ENCODE peak calls at places on chromosome 16, in six cellular contexts. Y, G, F, V, R and Q are unnamed samples.

GRCh38 chr16:6066601-6067000 is 969.0 kb upstream of the EEF2KMT start:
- DNase-seq in Y (no peak), G (no peak), F (no peak), V (no peak), R (no peak), Q (no peak)

GRCh38 chr16:17001471-17001870 is 469.3 kb downstream of the XYLT1 start:
- DNase-seq in Y (no peak), G (no peak), F (no peak), V (no peak), R (no peak), Q (no peak)

GRCh38 chr16:69035375-69035774 is 70.1 kb upstream of the HAS3 start:
- DNase-seq in Y (no peak), G (no peak), F (no peak), V (no peak), R (no peak), Q (no peak)

GRCh38 chr16:27446721-27447120 is 44.7 kb downstream of the IL21R start:
- DNase-seq in Y (no peak), G (no peak), F (no peak), V (peak; percentile 45), R (no peak), Q (no peak)

GRCh38 chr16:10269632-10270031 is 87.4 kb upstream of the GRIN2A start:
- DNase-seq in Y (no peak), G (no peak), F (no peak), V (no peak), R (no peak), Q (no peak)

GRCh38 chr16:68286153-68287074 is 22.1 kb downstream of the SLC7A6 start:
- DNase-seq in Y (no peak), G (no peak), F (no peak), V (no peak), R (no peak), Q (no peak)

GRCh38 chr16:67249178-67249759 is 490 bp downstream of the SLC9A5 start:
- DNase-seq in Y (no peak), G (no peak), F (no peak), V (no peak), R (no peak), Q (no peak)

GRCh38 chr16:31880322-31880979 is 6.8 kb downstream of the ZNF267 start:
- DNase-seq in Y (peak; percentile 58), G (no peak), F (no peak), V (no peak), R (no peak), Q (no peak)

GRCh38 chr16:23527961-23528634 is 17.8 kb upstream of the GGA2 start:
- DNase-seq in Y (no peak), G (no peak), F (peak; percentile 52), V (no peak), R (no peak), Q (no peak)

GRCh38 chr16:49713770-49714169 is 142.1 kb downstream of the ZNF423 start:
- DNase-seq in Y (no peak), G (no peak), F (no peak), V (no peak), R (no peak), Q (no peak)

GRCh38 chr16:65600629-65601028 is 478.8 kb upstream of the CDH11 start:
- DNase-seq in Y (no peak), G (no peak), F (no peak), V (no peak), R (no peak), Q (no peak)

GRCh38 chr16:9901-10665 is 43.3 kb downstream of the POLR3K start:
- DNase-seq in Y (no peak), G (no peak), F (no peak), V (peak; percentile 52), R (no peak), Q (no peak)

GRCh38 chr16:86117756-86118155 is 218.8 kb downstream of the IRF8 start:
- DNase-seq in Y (no peak), G (no peak), F (no peak), V (no peak), R (no peak), Q (no peak)

GRCh38 chr16:49773534-49774486 is 82.1 kb downstream of the ZNF423 start:
- DNase-seq in Y (no peak), G (no peak), F (no peak), V (no peak), R (no peak), Q (no peak)

GRCh38 chr16:75079346-75079926 is 37.1 kb downstream of the LDHD start:
- DNase-seq in Y (no peak), G (no peak), F (no peak), V (no peak), R (no peak), Q (no peak)

GRCh38 chr16:84042879-84043485 is 387 bp upstream of the SLC38A8 start:
- DNase-seq in Y (no peak), G (no peak), F (no peak), V (peak; percentile 38), R (no peak), Q (no peak)

GRCh38 chr16:69109486-69110270 is 4.2 kb downstream of the HAS3 start:
- DNase-seq in Y (no peak), G (no peak), F (no peak), V (no peak), R (no peak), Q (no peak)

GRCh38 chr16:29641561-29641960 is 21.5 kb upstream of the SPN start:
- DNase-seq in Y (no peak), G (no peak), F (no peak), V (no peak), R (no peak), Q (no peak)

GRCh38 chr16:29644338-29644857 is 18.6 kb upstream of the SPN start:
- DNase-seq in Y (no peak), G (no peak), F (no peak), V (no peak), R (no peak), Q (no peak)

GRCh38 chr16:29646947-29647346 is 16.1 kb upstream of the SPN start:
- DNase-seq in Y (no peak), G (no peak), F (no peak), V (no peak), R (no peak), Q (no peak)

GRCh38 chr16:29645699-29646187 is 17.3 kb upstream of the SPN start:
- DNase-seq in Y (no peak), G (no peak), F (no peak), V (no peak), R (no peak), Q (no peak)

DNA sequence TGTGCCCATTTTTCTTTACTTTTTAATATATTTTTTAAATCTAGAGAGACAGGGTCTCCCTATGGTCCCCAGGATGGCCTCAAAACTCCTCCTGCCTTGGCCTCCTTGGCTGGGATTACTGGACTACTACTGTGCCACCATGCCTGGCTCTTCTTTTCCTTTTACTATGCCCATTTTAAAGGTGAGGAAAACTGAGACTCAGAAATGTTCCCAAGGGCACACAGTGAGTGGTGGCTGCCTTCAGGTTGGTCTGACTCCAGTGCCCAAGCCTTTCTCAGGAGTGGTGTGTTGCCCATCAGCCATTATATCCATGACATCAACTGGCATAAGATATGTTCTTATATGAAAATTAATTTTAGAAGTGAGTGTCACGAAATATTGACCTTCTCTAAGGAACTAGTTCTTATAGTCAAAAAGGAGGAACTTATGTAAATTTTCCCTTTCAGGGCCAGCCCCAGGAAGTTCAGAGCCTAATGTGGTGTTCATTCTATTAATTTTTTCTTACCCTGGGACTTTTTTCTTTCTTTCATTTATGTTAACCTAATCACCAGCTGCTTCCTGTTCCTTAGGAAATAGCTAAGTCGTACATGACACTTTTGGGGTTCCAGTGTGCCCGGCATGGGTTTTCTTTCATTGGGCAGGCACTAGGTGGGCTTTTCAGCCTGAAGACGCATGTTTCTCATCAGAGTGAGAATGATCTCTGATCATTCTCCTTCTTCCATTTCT is 17.9 kb upstream of the SPN start:
- DNase-seq in Y (no peak), G (no peak), F (no peak), V (no peak), R (no peak), Q (no peak)
- H3K4me3 ChIP-seq in Y (no peak overlapping the region), G (no peak overlapping the region), F (no peak overlapping the region), V (no peak overlapping the region), R (no peak overlapping the region), Q (no peak overlapping the region)

GRCh38 chr16:81746566-81746965 is 32.5 kb upstream of the PLCG2 start:
- DNase-seq in Y (no peak), G (no peak), F (no peak), V (no peak), R (no peak), Q (no peak)
- H3K4me3 ChIP-seq in Y (peak overlapping the region; percentile 77), G (peak overlapping the region; percentile 36), F (peak overlapping the region; percentile 69), V (peak overlapping the region; percentile 54), R (peak overlapping the region; percentile 64), Q (peak overlapping the region; percentile 58)

DNA sequence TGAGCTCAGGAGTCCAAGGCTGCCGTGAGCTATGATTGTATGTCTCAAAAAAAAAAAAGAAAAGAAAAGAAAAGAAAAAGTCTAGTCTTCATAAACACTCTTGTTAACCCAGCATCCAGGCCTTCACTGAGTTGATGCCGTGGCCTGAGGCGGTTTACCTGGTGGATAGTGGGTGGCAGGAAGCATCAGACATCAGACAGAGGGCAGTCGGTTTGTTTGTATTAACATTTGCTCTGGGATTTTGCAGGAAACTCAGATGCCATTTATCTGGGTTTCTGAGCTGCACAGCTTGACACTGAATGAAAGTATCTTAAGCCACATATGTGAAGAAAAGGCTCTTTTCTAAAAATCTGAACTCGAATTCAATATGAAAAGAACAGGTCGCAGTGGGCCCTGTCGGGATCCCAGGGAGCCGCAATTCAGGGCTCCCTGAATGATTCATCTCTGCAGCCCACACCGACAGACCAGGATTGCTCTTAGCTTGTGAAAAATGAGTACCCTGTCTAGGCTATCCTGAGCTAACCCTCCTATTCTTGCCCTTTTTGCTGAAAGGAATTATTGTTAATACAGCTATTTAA is 1.1 kb upstream of the DBNDD1 start:
- DNase-seq in Y (no peak), G (no peak), F (no peak), V (no peak), R (no peak), Q (no peak)
- H3K4me3 ChIP-seq in Y (peak overlapping the region; percentile 86), G (peak overlapping the region; percentile 61), F (peak overlapping the region; percentile 67), V (peak overlapping the region; percentile 64), R (peak overlapping the region; percentile 93), Q (peak overlapping the region; percentile 81)

GRCh38 chr16:2468142-2468724 is 2.9 kb upstream of the NTN3 start:
- DNase-seq in Y (peak; percentile 51), G (no peak), F (no peak), V (no peak), R (no peak), Q (no peak)

GRCh38 chr16:2469399-2470233 is 1.5 kb upstream of the NTN3 start:
- DNase-seq in Y (no peak), G (no peak), F (no peak), V (no peak), R (no peak), Q (no peak)

GRCh38 chr16:2470234-2470601 is 879 bp upstream of the NTN3 start:
- DNase-seq in Y (no peak), G (no peak), F (no peak), V (no peak), R (no peak), Q (no peak)

GRCh38 chr16:2467301-2468141 is 3.6 kb upstream of the NTN3 start:
- DNase-seq in Y (no peak), G (no peak), F (peak; percentile 72), V (peak; percentile 77), R (no peak), Q (no peak)

DNA sequence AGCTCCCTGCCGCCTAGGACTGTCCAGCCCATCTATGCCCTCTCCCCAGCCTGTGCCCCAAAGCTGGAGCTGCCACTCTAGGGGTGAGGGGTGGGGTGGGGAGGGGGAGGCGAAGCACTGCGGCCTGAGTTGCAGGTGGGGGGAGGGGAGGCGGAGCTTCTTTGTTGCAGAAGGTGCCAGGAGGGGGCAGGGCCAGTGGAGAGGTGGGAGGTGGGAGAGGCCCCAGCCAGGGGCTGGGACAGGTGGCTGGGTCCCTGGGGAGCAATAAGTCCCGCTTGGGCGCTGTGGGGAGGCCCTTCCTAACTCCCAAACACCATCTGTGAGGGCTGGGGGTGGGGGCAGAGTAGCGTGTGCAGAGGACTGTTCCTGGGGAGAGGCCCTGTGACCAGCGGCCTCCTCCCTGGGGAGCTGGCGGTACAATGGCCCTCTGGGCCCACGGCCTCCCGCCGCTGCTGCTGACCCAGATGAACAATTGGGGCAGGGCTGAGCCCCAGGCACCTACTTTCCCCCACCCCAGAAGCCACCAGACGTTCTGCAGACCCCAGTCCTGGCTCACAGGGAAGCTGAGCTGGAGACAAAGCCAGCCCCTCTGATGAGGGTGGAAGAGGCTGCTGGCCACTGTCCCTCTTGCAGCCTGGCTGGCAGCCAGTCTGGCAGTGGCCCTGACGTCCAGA is 2.2 kb upstream of the NTN3 start:
- DNase-seq in Y (no peak), G (no peak), F (no peak), V (no peak), R (no peak), Q (no peak)
- H3K4me3 ChIP-seq in Y (peak overlapping the region; percentile 56), G (peak overlapping the region; percentile 42), F (peak overlapping the region; percentile 13), V (no peak overlapping the region), R (peak overlapping the region; percentile 73), Q (peak overlapping the region; percentile 75)